ENCODE peak calls at places on chromosomes 3 and 15, in six cellular contexts. V is LHCN-M2; S is T-helper 1 cell; Z is cardiac muscle cell; B is activated naive CD4-positive, alpha-beta T cell; H is H54. J is an unnamed sample.

GRCh38 chr15:72796515-72797337 is 13.2 kb upstream of the ADPGK start:
- DNase-seq in V (peak), S (peak), Z (peak), B (no peak), H (peak), J (no peak)

GRCh38 chr3:151866711-151867410 is 6.6 kb upstream of the SUCNR1 start:
- DNase-seq in V (peak), S (no peak), Z (no peak), B (no peak), H (no peak), J (no peak)

GRCh38 chr15:69193948-69194827 is 33.8 kb downstream of the GLCE start:
- DNase-seq in V (peak), S (no peak), Z (peak), B (no peak), H (no peak), J (no peak)

GRCh38 chr3:72099331-72100061 is 314.5 kb upstream of the PROK2 start:
- DNase-seq in V (no peak), S (no peak), Z (no peak), B (no peak), H (no peak), J (no peak)

GRCh38 chr3:110026421-110026820 is 689.1 kb upstream of the DPPA4 start:
- DNase-seq in V (peak), S (no peak), Z (peak), B (no peak), H (no peak), J (no peak)

GRCh38 chr3:42345811-42346210 is 64.6 kb downstream of the LYZL4 start:
- DNase-seq in V (no peak), S (no peak), Z (no peak), B (no peak), H (no peak), J (no peak)

GRCh38 chr15:73928241-73928579 is 1.9 kb downstream of the LOXL1 start:
- DNase-seq in V (peak), S (no peak), Z (no peak), B (no peak), H (no peak), J (no peak)

GRCh38 chr3:160092760-160093159 is 104.1 kb downstream of the IL12A start:
- DNase-seq in V (no peak), S (no peak), Z (no peak), B (no peak), H (no peak), J (no peak)

GRCh38 chr3:79497447-79498111 is 270.2 kb downstream of the ROBO1 start:
- DNase-seq in V (peak), S (no peak), Z (peak), B (no peak), H (no peak), J (no peak)

GRCh38 chr15:37046876-37047614 is 53.3 kb downstream of the MEIS2 start:
- DNase-seq in V (peak), S (no peak), Z (peak), B (no peak), H (no peak), J (no peak)

GRCh38 chr15:68719676-68720075 is 101.0 kb downstream of the ANP32A start:
- DNase-seq in V (no peak), S (no peak), Z (no peak), B (no peak), H (no peak), J (no peak)

GRCh38 chr3:187798126-187798525 is 52.9 kb upstream of the BCL6 start:
- DNase-seq in V (no peak), S (no peak), Z (no peak), B (no peak), H (no peak), J (no peak)

GRCh38 chr3:157865449-157865862 is 240.8 kb downstream of the SHOX2 start:
- DNase-seq in V (peak), S (peak), Z (peak), B (peak), H (peak), J (peak)

GRCh38 chr15:92391640-92392039 is 2.0 kb upstream of the ST8SIA2 start:
- DNase-seq in V (peak), S (no peak), Z (peak), B (no peak), H (no peak), J (no peak)

GRCh38 chr3:126083511-126083912 is 412 bp downstream of the SLC41A3 start:
- DNase-seq in V (peak), S (peak), Z (peak), B (no peak), H (peak), J (no peak)

GRCh38 chr15:34795267-34796081 is at the start of gene ACTC1:
- DNase-seq in V (peak), S (no peak), Z (peak), B (no peak), H (peak), J (no peak)

GRCh38 chr3:56926513-56927282 is 124.9 kb upstream of the ARHGEF3 start:
- DNase-seq in V (peak), S (no peak), Z (peak), B (no peak), H (peak), J (no peak)

GRCh38 chr15:90414408-90415028 is 26.5 kb downstream of the IQGAP1 start:
- DNase-seq in V (peak), S (no peak), Z (peak), B (no peak), H (no peak), J (no peak)

GRCh38 chr3:52135332-52135731 is 18.9 kb downstream of the POC1A start:
- DNase-seq in V (no peak), S (no peak), Z (no peak), B (no peak), H (no peak), J (no peak)

GRCh38 chr15:99495430-99496301 is 70.1 kb upstream of the MEF2A start:
- DNase-seq in V (no peak), S (no peak), Z (peak), B (no peak), H (no peak), J (peak)

GRCh38 chr3:186322761-186323160 is 39.3 kb downstream of the DGKG start:
- DNase-seq in V (no peak), S (no peak), Z (no peak), B (no peak), H (no peak), J (no peak)

GRCh38 chr3:35081902-35082301 is 557.4 kb upstream of the ARPP21 start:
- DNase-seq in V (no peak), S (no peak), Z (no peak), B (no peak), H (no peak), J (no peak)

GRCh38 chr3:77038468-77038927 is 1.4 kb upstream of the ROBO2 start:
- DNase-seq in V (peak), S (no peak), Z (peak), B (no peak), H (peak), J (peak)

GRCh38 chr3:103968751-103969150 is 1398.0 kb upstream of the ALCAM start:
- DNase-seq in V (no peak), S (no peak), Z (no peak), B (no peak), H (no peak), J (no peak)

GRCh38 chr3:155352900-155353490 is 59.5 kb upstream of the STRIT1 start:
- DNase-seq in V (peak), S (no peak), Z (peak), B (no peak), H (peak), J (peak)

GRCh38 chr3:86996261-86996955 is 5.5 kb upstream of the VGLL3 start:
- DNase-seq in V (peak), S (no peak), Z (peak), B (no peak), H (no peak), J (no peak)

GRCh38 chr15:74294010-74294409 is 57.9 kb downstream of the CCDC33 start:
- DNase-seq in V (no peak), S (no peak), Z (no peak), B (no peak), H (no peak), J (no peak)

GRCh38 chr15:40358492-40359353 is 704 bp downstream of the DISP2 start:
- DNase-seq in V (no peak), S (no peak), Z (no peak), B (no peak), H (no peak), J (no peak)

GRCh38 chr15:22980189-22981136 is at the start of gene CYFIP1:
- DNase-seq in V (peak), S (no peak), Z (peak), B (no peak), H (peak), J (peak)

GRCh38 chr3:46926871-46927717 is 49.5 kb downstream of the CCDC12 start:
- DNase-seq in V (no peak), S (no peak), Z (no peak), B (no peak), H (no peak), J (peak)

GRCh38 chr15:85073556-85074194 is 92.0 kb downstream of the PDE8A start:
- DNase-seq in V (peak), S (no peak), Z (no peak), B (no peak), H (peak), J (no peak)

GRCh38 chr3:12436514-12437222 is 47.6 kb upstream of the TSEN2 start:
- DNase-seq in V (peak), S (no peak), Z (peak), B (no peak), H (peak), J (no peak)

GRCh38 chr15:55267401-55268053 is 22.1 kb downstream of the RAB27A start:
- DNase-seq in V (no peak), S (peak), Z (peak), B (peak), H (no peak), J (peak)

GRCh38 chr15:94793641-94794040 is 562.3 kb downstream of the MCTP2 start:
- DNase-seq in V (no peak), S (no peak), Z (no peak), B (no peak), H (no peak), J (no peak)

GRCh38 chr3:196639517-196640500 is at the start of gene NRROS:
- DNase-seq in V (peak), S (peak), Z (peak), B (no peak), H (peak), J (peak)

GRCh38 chr3:152355744-152356665 is 87.3 kb downstream of the MBNL1 start:
- DNase-seq in V (no peak), S (no peak), Z (peak), B (no peak), H (no peak), J (no peak)